ENCODE peak calls at places on chromosomes 16 and 17, in nine cellular contexts. One of them, this sample, is unnamed. For H3K36me3, the result is how much of the 10 kb centered on the place peaks cover.

GRCh38 chr16:80518436-80518835 is 22.4 kb upstream of the DYNLRB2 start:
- DNase-seq in IMR-90: peak
- DNase-seq in colonic mucosa: no peak
- DNase-seq in iPS DF 6.9: no peak
- DNase-seq in adrenal gland: no peak
- DNase-seq in esophagus squamous epithelium: no peak
- DNase-seq in thoracic aorta: no peak
- DNase-seq in GM06990: peak
- DNase-seq in mucosa of descending colon: no peak
- DNase-seq in this sample: no peak

GRCh38 chr16:53323924-53324323 is 110.3 kb upstream of the RBL2 start:
- DNase-seq in IMR-90: no peak
- DNase-seq in colonic mucosa: no peak
- DNase-seq in iPS DF 6.9: no peak
- DNase-seq in adrenal gland: no peak
- DNase-seq in esophagus squamous epithelium: no peak
- DNase-seq in thoracic aorta: no peak
- DNase-seq in GM06990: no peak
- DNase-seq in mucosa of descending colon: no peak
- DNase-seq in this sample: no peak

GRCh38 chr17:73240561-73240960 is 21.1 kb downstream of the CPSF4L start:
- DNase-seq in IMR-90: no peak
- DNase-seq in colonic mucosa: no peak
- DNase-seq in iPS DF 6.9: no peak
- DNase-seq in adrenal gland: peak
- DNase-seq in esophagus squamous epithelium: no peak
- DNase-seq in thoracic aorta: no peak
- DNase-seq in GM06990: no peak
- DNase-seq in mucosa of descending colon: no peak
- DNase-seq in this sample: no peak

GRCh38 chr17:34237458-34237857 is 17.6 kb upstream of the CCL2 start:
- DNase-seq in IMR-90: no peak
- DNase-seq in colonic mucosa: no peak
- DNase-seq in iPS DF 6.9: no peak
- DNase-seq in adrenal gland: no peak
- DNase-seq in esophagus squamous epithelium: no peak
- DNase-seq in thoracic aorta: no peak
- DNase-seq in GM06990: no peak
- DNase-seq in mucosa of descending colon: no peak
- DNase-seq in this sample: no peak

GRCh38 chr17:77527394-77527793 is 386.6 kb downstream of the SEC14L1 start:
- DNase-seq in IMR-90: no peak
- DNase-seq in colonic mucosa: no peak
- DNase-seq in iPS DF 6.9: no peak
- DNase-seq in adrenal gland: no peak
- DNase-seq in esophagus squamous epithelium: no peak
- DNase-seq in thoracic aorta: no peak
- DNase-seq in GM06990: no peak
- DNase-seq in mucosa of descending colon: no peak
- DNase-seq in this sample: no peak

GRCh38 chr17:62778990-62779681 is 29.0 kb downstream of the MARCHF10 start:
- DNase-seq in IMR-90: peak
- DNase-seq in colonic mucosa: no peak
- DNase-seq in iPS DF 6.9: no peak
- DNase-seq in adrenal gland: no peak
- DNase-seq in esophagus squamous epithelium: no peak
- DNase-seq in thoracic aorta: no peak
- DNase-seq in GM06990: no peak
- DNase-seq in mucosa of descending colon: no peak
- DNase-seq in this sample: no peak

GRCh38 chr16:13378151-13378550 is 476.8 kb downstream of the SHISA9 start:
- DNase-seq in IMR-90: no peak
- DNase-seq in colonic mucosa: no peak
- DNase-seq in iPS DF 6.9: no peak
- DNase-seq in adrenal gland: no peak
- DNase-seq in esophagus squamous epithelium: no peak
- DNase-seq in thoracic aorta: no peak
- DNase-seq in GM06990: no peak
- DNase-seq in mucosa of descending colon: no peak
- DNase-seq in this sample: no peak

GRCh38 chr16:17374668-17375255 is 96.0 kb downstream of the XYLT1 start:
- DNase-seq in IMR-90: no peak
- DNase-seq in colonic mucosa: no peak
- DNase-seq in iPS DF 6.9: no peak
- DNase-seq in adrenal gland: no peak
- DNase-seq in esophagus squamous epithelium: no peak
- DNase-seq in thoracic aorta: no peak
- DNase-seq in GM06990: no peak
- DNase-seq in mucosa of descending colon: no peak
- DNase-seq in this sample: no peak

GRCh38 chr16:675884-676564 is 553 bp downstream of the RHBDL1 start:
- DNase-seq in IMR-90: no peak
- DNase-seq in colonic mucosa: no peak
- DNase-seq in iPS DF 6.9: no peak
- DNase-seq in adrenal gland: no peak
- DNase-seq in esophagus squamous epithelium: no peak
- DNase-seq in thoracic aorta: no peak
- DNase-seq in GM06990: no peak
- DNase-seq in mucosa of descending colon: no peak
- DNase-seq in this sample: no peak

GRCh38 chr16:28499854-28500253 is 5.4 kb downstream of the APOBR start:
- DNase-seq in IMR-90: no peak
- DNase-seq in colonic mucosa: no peak
- DNase-seq in iPS DF 6.9: no peak
- DNase-seq in adrenal gland: no peak
- DNase-seq in esophagus squamous epithelium: no peak
- DNase-seq in thoracic aorta: no peak
- DNase-seq in GM06990: no peak
- DNase-seq in mucosa of descending colon: no peak
- DNase-seq in this sample: no peak

GRCh38 chr17:76532072-76532651 is 5.3 kb downstream of the CYGB start:
- DNase-seq in IMR-90: peak
- DNase-seq in colonic mucosa: no peak
- DNase-seq in iPS DF 6.9: no peak
- DNase-seq in adrenal gland: no peak
- DNase-seq in esophagus squamous epithelium: no peak
- DNase-seq in thoracic aorta: no peak
- DNase-seq in GM06990: no peak
- DNase-seq in mucosa of descending colon: peak
- DNase-seq in this sample: no peak

GRCh38 chr17:62696256-62696655 is 68.8 kb downstream of the MRC2 start:
- DNase-seq in IMR-90: no peak
- DNase-seq in colonic mucosa: no peak
- DNase-seq in iPS DF 6.9: no peak
- DNase-seq in adrenal gland: no peak
- DNase-seq in esophagus squamous epithelium: no peak
- DNase-seq in thoracic aorta: no peak
- DNase-seq in GM06990: no peak
- DNase-seq in mucosa of descending colon: no peak
- DNase-seq in this sample: no peak

GRCh38 chr16:74868501-74868900 is 93.9 kb upstream of the FA2H start:
- DNase-seq in IMR-90: peak
- DNase-seq in colonic mucosa: no peak
- DNase-seq in iPS DF 6.9: no peak
- DNase-seq in adrenal gland: no peak
- DNase-seq in esophagus squamous epithelium: no peak
- DNase-seq in thoracic aorta: no peak
- DNase-seq in GM06990: no peak
- DNase-seq in mucosa of descending colon: no peak
- DNase-seq in this sample: no peak

DNA sequence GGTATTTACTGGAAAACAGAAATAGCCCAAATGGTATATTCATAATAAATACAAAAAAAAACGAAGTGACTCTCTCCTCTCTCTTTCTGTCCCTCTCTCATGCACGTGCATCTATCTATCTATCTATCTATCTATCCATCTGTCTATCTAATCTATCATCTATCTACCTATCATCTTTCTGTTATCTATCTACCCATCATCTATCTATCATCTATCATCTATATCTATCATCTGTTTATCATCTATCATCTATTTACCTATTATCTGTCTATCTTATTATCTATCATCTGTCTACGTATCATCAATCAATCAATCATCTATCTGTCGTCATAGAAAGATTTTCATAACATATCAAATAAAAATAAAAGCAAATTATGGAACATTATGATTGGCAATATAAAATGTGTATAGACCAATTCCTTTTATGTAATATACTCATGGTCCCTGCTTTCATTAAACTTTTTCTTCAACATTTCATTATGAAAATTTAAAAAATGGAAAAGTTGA is 126.7 kb upstream of the CACNG3 start:
- DNase-seq in IMR-90: no peak
- DNase-seq in colonic mucosa: no peak
- DNase-seq in iPS DF 6.9: no peak
- DNase-seq in adrenal gland: no peak
- DNase-seq in esophagus squamous epithelium: no peak
- DNase-seq in thoracic aorta: no peak
- DNase-seq in GM06990: no peak
- DNase-seq in mucosa of descending colon: no peak
- DNase-seq in this sample: no peak
- H3K36me3 ChIP-seq in IMR-90: under half
- H3K36me3 ChIP-seq in colonic mucosa: under half
- H3K36me3 ChIP-seq in iPS DF 6.9: under half
- H3K36me3 ChIP-seq in adrenal gland: under half
- H3K36me3 ChIP-seq in esophagus squamous epithelium: under half
- H3K36me3 ChIP-seq in thoracic aorta: under half
- H3K36me3 ChIP-seq in GM06990: under half
- H3K36me3 ChIP-seq in mucosa of descending colon: under half
- H3K36me3 ChIP-seq in this sample: under half

DNA sequence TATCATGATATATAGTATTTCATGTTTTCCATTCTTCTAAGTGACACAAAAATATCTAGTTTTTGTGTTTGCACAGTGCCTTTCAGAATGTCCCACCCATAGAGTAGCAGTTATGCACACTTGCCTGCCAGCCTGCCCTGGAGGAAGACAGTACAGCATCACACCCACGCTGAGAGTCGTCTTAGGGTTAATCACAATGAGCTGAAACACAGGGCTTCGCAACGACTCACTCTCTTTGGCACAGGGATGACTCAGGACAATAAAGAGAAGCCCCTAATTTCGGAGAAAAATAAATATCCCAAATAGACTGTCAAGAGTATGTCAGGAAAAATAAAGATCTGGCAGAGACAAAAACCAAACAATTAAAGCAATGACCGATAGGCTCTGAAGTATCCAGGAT is 11.6 kb upstream of the NDUFAB1 start:
- DNase-seq in IMR-90: peak
- DNase-seq in colonic mucosa: no peak
- DNase-seq in iPS DF 6.9: no peak
- DNase-seq in adrenal gland: no peak
- DNase-seq in esophagus squamous epithelium: no peak
- DNase-seq in thoracic aorta: no peak
- DNase-seq in GM06990: no peak
- DNase-seq in mucosa of descending colon: no peak
- DNase-seq in this sample: peak
- H3K36me3 ChIP-seq in IMR-90: under half
- H3K36me3 ChIP-seq in colonic mucosa: under half
- H3K36me3 ChIP-seq in iPS DF 6.9: under half
- H3K36me3 ChIP-seq in adrenal gland: under half
- H3K36me3 ChIP-seq in esophagus squamous epithelium: half or more
- H3K36me3 ChIP-seq in thoracic aorta: under half
- H3K36me3 ChIP-seq in GM06990: under half
- H3K36me3 ChIP-seq in mucosa of descending colon: under half
- H3K36me3 ChIP-seq in this sample: under half

GRCh38 chr17:80791758-80792284 is 199.8 kb upstream of the CHMP6 start:
- DNase-seq in IMR-90: peak
- DNase-seq in colonic mucosa: peak
- DNase-seq in iPS DF 6.9: no peak
- DNase-seq in adrenal gland: peak
- DNase-seq in esophagus squamous epithelium: no peak
- DNase-seq in thoracic aorta: peak
- DNase-seq in GM06990: peak
- DNase-seq in mucosa of descending colon: no peak
- DNase-seq in this sample: peak

GRCh38 chr17:80793851-80794267 is 197.8 kb upstream of the CHMP6 start:
- DNase-seq in IMR-90: peak
- DNase-seq in colonic mucosa: no peak
- DNase-seq in iPS DF 6.9: no peak
- DNase-seq in adrenal gland: no peak
- DNase-seq in esophagus squamous epithelium: no peak
- DNase-seq in thoracic aorta: no peak
- DNase-seq in GM06990: no peak
- DNase-seq in mucosa of descending colon: no peak
- DNase-seq in this sample: peak

GRCh38 chr17:80794281-80795089 is 197.2 kb upstream of the CHMP6 start:
- DNase-seq in IMR-90: no peak
- DNase-seq in colonic mucosa: no peak
- DNase-seq in iPS DF 6.9: no peak
- DNase-seq in adrenal gland: no peak
- DNase-seq in esophagus squamous epithelium: no peak
- DNase-seq in thoracic aorta: no peak
- DNase-seq in GM06990: no peak
- DNase-seq in mucosa of descending colon: no peak
- DNase-seq in this sample: peak

GRCh38 chr17:80792373-80792781 is 199.3 kb upstream of the CHMP6 start:
- DNase-seq in IMR-90: peak
- DNase-seq in colonic mucosa: no peak
- DNase-seq in iPS DF 6.9: no peak
- DNase-seq in adrenal gland: no peak
- DNase-seq in esophagus squamous epithelium: no peak
- DNase-seq in thoracic aorta: no peak
- DNase-seq in GM06990: no peak
- DNase-seq in mucosa of descending colon: no peak
- DNase-seq in this sample: peak

GRCh38 chr17:80793421-80793820 is 198.2 kb upstream of the CHMP6 start:
- DNase-seq in IMR-90: no peak
- DNase-seq in colonic mucosa: no peak
- DNase-seq in iPS DF 6.9: no peak
- DNase-seq in adrenal gland: no peak
- DNase-seq in esophagus squamous epithelium: no peak
- DNase-seq in thoracic aorta: no peak
- DNase-seq in GM06990: no peak
- DNase-seq in mucosa of descending colon: no peak
- DNase-seq in this sample: peak
- H3K36me3 ChIP-seq in IMR-90: under half
- H3K36me3 ChIP-seq in colonic mucosa: under half
- H3K36me3 ChIP-seq in iPS DF 6.9: under half
- H3K36me3 ChIP-seq in adrenal gland: under half
- H3K36me3 ChIP-seq in esophagus squamous epithelium: under half
- H3K36me3 ChIP-seq in thoracic aorta: under half
- H3K36me3 ChIP-seq in GM06990: under half
- H3K36me3 ChIP-seq in mucosa of descending colon: under half
- H3K36me3 ChIP-seq in this sample: under half

DNA sequence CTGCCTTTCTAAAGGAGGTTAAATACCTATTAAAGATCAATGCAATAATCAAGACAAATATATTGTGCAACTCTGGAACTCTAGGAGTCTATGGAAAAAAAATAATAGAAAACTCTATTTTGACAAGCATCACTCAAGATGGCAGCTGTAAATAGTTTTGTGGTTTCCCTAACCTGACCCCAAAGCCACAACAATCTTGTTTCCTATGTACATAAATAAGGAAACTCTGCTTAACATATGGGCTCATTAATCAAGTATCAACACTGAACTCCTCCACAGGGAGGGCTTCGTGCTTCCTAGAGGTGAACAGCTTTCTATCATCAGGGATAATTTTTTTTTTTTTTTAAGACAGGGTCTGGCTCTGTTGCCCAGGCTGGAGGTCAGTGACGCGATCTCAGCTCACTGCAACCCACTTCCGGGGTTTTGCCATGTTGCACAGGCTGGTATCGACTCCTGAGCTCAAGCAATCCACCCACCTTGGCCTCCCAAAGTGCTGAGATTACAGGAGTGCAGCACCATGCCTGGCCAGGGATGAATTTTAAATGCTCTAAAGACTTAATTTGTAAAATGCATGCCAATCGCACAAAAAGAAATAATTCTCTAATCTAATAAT is 42.5 kb downstream of the ARHGAP17 start:
- DNase-seq in IMR-90: no peak
- DNase-seq in colonic mucosa: no peak
- DNase-seq in iPS DF 6.9: no peak
- DNase-seq in adrenal gland: no peak
- DNase-seq in esophagus squamous epithelium: no peak
- DNase-seq in thoracic aorta: no peak
- DNase-seq in GM06990: peak
- DNase-seq in mucosa of descending colon: no peak
- DNase-seq in this sample: no peak
- H3K36me3 ChIP-seq in IMR-90: half or more
- H3K36me3 ChIP-seq in colonic mucosa: under half
- H3K36me3 ChIP-seq in iPS DF 6.9: under half
- H3K36me3 ChIP-seq in adrenal gland: half or more
- H3K36me3 ChIP-seq in esophagus squamous epithelium: half or more
- H3K36me3 ChIP-seq in thoracic aorta: under half
- H3K36me3 ChIP-seq in GM06990: under half
- H3K36me3 ChIP-seq in mucosa of descending colon: under half
- H3K36me3 ChIP-seq in this sample: under half